ENCODE peak calls at places on chromosomes 16 and 17, in eight cellular contexts. G is head of caudate nucleus; Z is right cardiac atrium; L is activated effector memory CD4-positive, alpha-beta T cell treated with Interleukin-2 at 50 U/mL for 16 hours; W is GM12891; V is naive thymus-derived CD4-positive, alpha-beta T cell; T is activated naive CD8-positive, alpha-beta T cell treated with anti-CD3 and anti-CD28 coated beads for 36 hours; H is skeletal muscle cell. Y is an unnamed sample.

GRCh38 chr17:39132192-39132600 is 19.2 kb downstream of the PLXDC1 start:
- DNase-seq in L (no peak), H (peak), Z (peak), V (no peak), G (no peak), T (no peak), W (no peak), Y (no peak)

GRCh38 chr17:8885968-8886674 is 18.6 kb upstream of the PIK3R6 start:
- DNase-seq in V (no peak), L (no peak), W (no peak), H (no peak), G (no peak), T (no peak), Z (no peak), Y (no peak)

GRCh38 chr17:4576729-4577322 is 7.5 kb upstream of the SMTNL2 start:
- DNase-seq in V (no peak), H (no peak), L (no peak), T (no peak), G (no peak), Z (peak), W (no peak), Y (no peak)

GRCh38 chr16:9422769-9423513 is 331.5 kb downstream of the HAPSTR1 start:
- DNase-seq in G (no peak), V (no peak), L (no peak), T (no peak), W (no peak), H (no peak), Z (no peak), Y (no peak)

GRCh38 chr17:28384281-28385036 is 13.0 kb downstream of the SARM1 start:
- DNase-seq in H (no peak), W (peak), Z (peak), T (peak), V (peak), G (peak), L (peak), Y (peak)

GRCh38 chr16:61871837-61872777 is 164.1 kb downstream of the CDH8 start:
- DNase-seq in H (no peak), W (no peak), V (no peak), L (no peak), T (no peak), Z (no peak), G (no peak), Y (no peak)

GRCh38 chr17:290626-291025 is 62.0 kb downstream of the RPH3AL start:
- DNase-seq in H (no peak), G (no peak), L (no peak), V (no peak), W (no peak), T (no peak), Z (peak), Y (no peak)

GRCh38 chr17:68318103-68318991 is 27.1 kb downstream of the ARSG start:
- DNase-seq in L (no peak), V (no peak), Z (no peak), H (peak), G (no peak), W (no peak), T (no peak), Y (no peak)

GRCh38 chr17:39738568-39738901 is 797 bp downstream of the GRB7 start:
- DNase-seq in V (peak), H (no peak), Z (peak), T (peak), G (peak), W (peak), L (peak), Y (no peak)

GRCh38 chr17:7844292-7845154 is 10.3 kb upstream of the TMEM88 start:
- DNase-seq in H (peak), Z (peak), W (peak), V (peak), T (peak), L (peak), G (peak), Y (peak)

GRCh38 chr17:66661411-66661843 is 173.5 kb upstream of the CACNG5 start:
- DNase-seq in V (no peak), G (no peak), W (no peak), Z (no peak), T (no peak), H (peak), L (no peak), Y (no peak)

GRCh38 chr16:50457423-50457822 is 88.6 kb upstream of the BRD7 start:
- DNase-seq in L (no peak), W (no peak), Z (no peak), G (no peak), V (no peak), T (no peak), H (no peak), Y (no peak)

GRCh38 chr16:74737521-74737920 is 36.9 kb upstream of the MLKL start:
- DNase-seq in L (no peak), W (no peak), G (no peak), Z (no peak), H (no peak), V (no peak), T (no peak), Y (no peak)

GRCh38 chr16:72847187-72848044 is 200.5 kb downstream of the ZFHX3 start:
- DNase-seq in W (peak), L (no peak), G (peak), T (peak), V (no peak), H (no peak), Z (no peak), Y (peak)

GRCh38 chr16:85461814-85462404 is 151.2 kb upstream of the GSE1 start:
- DNase-seq in Z (peak), L (no peak), W (no peak), T (no peak), G (no peak), V (no peak), H (no peak), Y (peak)

GRCh38 chr17:72120878-72121163 is at the start of gene SOX9:
- DNase-seq in Z (peak), T (no peak), G (peak), W (peak), V (no peak), L (no peak), H (peak), Y (no peak)

GRCh38 chr17:58710948-58711552 is 18.6 kb downstream of the RAD51C start:
- DNase-seq in Z (no peak), V (peak), L (no peak), W (no peak), H (no peak), G (no peak), T (no peak), Y (peak)

GRCh38 chr16:35391328-35391727 is 1931.9 kb downstream of the TP53TG3F start:
- DNase-seq in L (no peak), W (no peak), G (peak), Z (peak), T (peak), V (no peak), H (no peak), Y (peak)

GRCh38 chr16:8572919-8573724 is 17.2 kb downstream of the TMEM114 start:
- DNase-seq in H (no peak), G (no peak), Z (no peak), W (no peak), T (no peak), V (no peak), L (no peak), Y (peak)

GRCh38 chr16:77551352-77551751 is 116.5 kb upstream of the ADAMTS18 start:
- DNase-seq in H (peak), L (no peak), V (no peak), G (no peak), W (no peak), T (no peak), Z (no peak), Y (no peak)

GRCh38 chr17:75153854-75154194 is 488 bp downstream of the JPT1 start:
- DNase-seq in Z (no peak), W (no peak), H (no peak), G (peak), T (peak), V (no peak), L (no peak), Y (no peak)

GRCh38 chr17:75758131-75758905 is 6.7 kb downstream of the GALK1 start:
- DNase-seq in H (no peak), Z (no peak), L (no peak), W (peak), V (no peak), G (no peak), T (no peak), Y (no peak)

GRCh38 chr17:45021607-45022287 is 29.7 kb downstream of the DCAKD start:
- DNase-seq in Z (peak), V (peak), L (peak), G (peak), H (no peak), T (peak), W (peak), Y (peak)

GRCh38 chr17:77427471-77427991 is 286.8 kb downstream of the SEC14L1 start:
- DNase-seq in T (no peak), Z (peak), H (no peak), W (no peak), L (no peak), G (no peak), V (no peak), Y (no peak)

GRCh38 chr17:3557768-3558583 is at the start of gene TRPV3:
- DNase-seq in G (peak), H (no peak), Z (no peak), T (peak), V (no peak), W (peak), L (peak), Y (peak)

Y was measured in DND-41.